ENCODE peak calls at places on chromosomes 12 and 14, in five cellular contexts. B is hepatocyte, I is NCI-H1417, H is Daoy, E is iris pigment epithelial cell. Y is an unnamed sample.

GRCh38 chr14:21097616-21098133 is 780 bp downstream of the ZNF219 start:
- DNase-seq in H (no peak), E (no peak), I (peak; percentile 82), B (peak; percentile 65), Y (no peak)

GRCh38 chr12:28708918-28709371 is 440.1 kb upstream of the FAR2 start:
- DNase-seq in B (no peak), I (no peak), E (peak; percentile 85), H (no peak), Y (peak; percentile 60)

GRCh38 chr12:6062427-6063378 is 61.8 kb downstream of the VWF start:
- DNase-seq in I (peak; percentile 64), B (peak; percentile 78), H (peak; percentile 64), E (no peak), Y (peak; percentile 67)

GRCh38 chr14:50599700-50600444 is 39.9 kb downstream of the ATL1 start:
- DNase-seq in I (peak; percentile 68), E (peak; percentile 57), B (peak; percentile 31), H (peak; percentile 14), Y (no peak)

GRCh38 chr12:3332190-3332589 is 158.8 kb upstream of the PRMT8 start:
- DNase-seq in E (peak; percentile 23), B (no peak), H (no peak), I (no peak), Y (no peak)

GRCh38 chr14:60971271-60971670 is 9.6 kb downstream of the TRMT5 start:
- DNase-seq in B (no peak), H (no peak), I (no peak), E (no peak), Y (no peak)

GRCh38 chr12:39638178-39638577 is 18.6 kb upstream of the ABCD2 start:
- DNase-seq in B (no peak), H (no peak), I (no peak), E (no peak), Y (no peak)

GRCh38 chr12:98256830-98257229 is 258.6 kb upstream of the TMPO start:
- DNase-seq in I (no peak), B (no peak), H (no peak), E (no peak), Y (no peak)

GRCh38 chr14:34078117-34078743 is 127.4 kb upstream of the EGLN3 start:
- DNase-seq in H (peak; percentile 26), I (peak; percentile 15), E (peak; percentile 33), B (peak; percentile 35), Y (no peak)

GRCh38 chr12:93827669-93828068 is 150.5 kb downstream of the CRADD start:
- DNase-seq in I (peak; percentile 15), H (no peak), E (no peak), B (no peak), Y (peak; percentile 29)

GRCh38 chr14:51498411-51499227 is 153.1 kb upstream of the FRMD6 start:
- DNase-seq in E (no peak), I (no peak), H (no peak), B (no peak), Y (no peak)

Y was measured in trophoblast cell.